ENCODE peak calls at places on chromosomes 6 and 20, in nine cellular contexts. P is HepG2, N is A549, D is sigmoid colon, M is H1, S is tibial nerve, Q is ovary, J is SK-N-SH, R is suprapubic skin. E is an unnamed sample.

GRCh38 chr20:25049261-25050060 is 8.5 kb downstream of the ACSS1 start:
- DNase-seq in Q (no peak), N (no peak), D (peak; percentile 68), P (no peak), J (no peak), S (peak; percentile 12), M (no peak), R (no peak), E (peak; percentile 25)

GRCh38 chr6:112690497-112691202 is 343.5 kb downstream of the RFPL4B start:
- DNase-seq in R (no peak), S (no peak), N (peak; percentile 16), D (no peak), M (no peak), J (peak; percentile 49), Q (no peak), P (no peak), E (no peak)

GRCh38 chr6:149581349-149581748 is 15.2 kb downstream of the GINM1 start:
- DNase-seq in D (no peak), R (no peak), J (no peak), P (no peak), M (no peak), Q (no peak), N (no peak), S (no peak), E (no peak)

GRCh38 chr6:82953871-82954270 is 111.8 kb downstream of the UBE3D start:
- DNase-seq in J (no peak), Q (no peak), D (no peak), R (no peak), P (no peak), N (no peak), M (no peak), S (no peak), E (no peak)

GRCh38 chr20:61938839-61939690 is 126.6 kb downstream of the TAF4 start:
- DNase-seq in P (no peak), S (peak; percentile 6), Q (no peak), J (no peak), R (peak; percentile 78), D (peak; percentile 62), N (no peak), M (peak; percentile 43), E (no peak)

GRCh38 chr20:63071541-63072181 is 64.9 kb upstream of the BHLHE23 start:
- DNase-seq in N (peak; percentile 60), Q (no peak), R (peak; percentile 70), J (peak; percentile 87), P (no peak), D (peak; percentile 47), M (peak; percentile 85), S (no peak), E (no peak)

GRCh38 chr6:89154131-89154530 is 8.3 kb downstream of the PM20D2 start:
- DNase-seq in S (no peak), N (no peak), R (no peak), P (no peak), J (no peak), D (no peak), Q (no peak), M (no peak), E (no peak)

GRCh38 chr6:139161817-139162284 is 27.0 kb downstream of the HECA start:
- DNase-seq in D (no peak), Q (no peak), R (no peak), P (no peak), J (no peak), M (no peak), N (no peak), S (no peak), E (no peak)

GRCh38 chr6:17413313-17413750 is 19.9 kb downstream of the CAP2 start:
- DNase-seq in P (no peak), N (peak; percentile 17), D (no peak), J (no peak), Q (no peak), M (no peak), R (no peak), S (no peak), E (no peak)

GRCh38 chr20:64265201-64265600 is 9.7 kb downstream of the PCMTD2 start:
- DNase-seq in D (no peak), R (no peak), S (no peak), J (no peak), Q (no peak), M (no peak), P (no peak), N (no peak), E (no peak)

GRCh38 chr6:41167173-41167963 is 4.5 kb upstream of the TREM2 start:
- DNase-seq in Q (no peak), D (no peak), J (no peak), P (no peak), R (no peak), M (peak; percentile 72), S (no peak), N (no peak), E (no peak)

GRCh38 chr6:108781419-108782110 is 66.7 kb upstream of the ARMC2 start:
- DNase-seq in D (no peak), J (no peak), R (no peak), S (no peak), N (no peak), P (no peak), Q (peak; percentile 27), M (peak; percentile 71), E (no peak)

GRCh38 chr6:70072540-70073179 is 206.3 kb downstream of the COL19A1 start:
- DNase-seq in Q (no peak), J (no peak), N (no peak), S (no peak), P (no peak), M (no peak), R (no peak), D (no peak), E (no peak)

GRCh38 chr20:17928633-17929311 is 39.8 kb downstream of the SNX5 start:
- DNase-seq in R (no peak), N (no peak), Q (no peak), J (no peak), M (no peak), P (no peak), S (no peak), D (no peak), E (peak; percentile 72)

GRCh38 chr20:32761831-32762753 is at the start of gene DNMT3B:
- DNase-seq in P (peak; percentile 60), M (peak; percentile 97), N (peak; percentile 84), R (no peak), S (peak; percentile 50), Q (peak; percentile 69), J (peak; percentile 99), D (peak; percentile 83), E (peak; percentile 80)
- H3K27ac ChIP-seq in P (peak within 1 kb of the TSS; percentile 24), M (peak within 1 kb of the TSS; percentile 75), N (peak within 1 kb of the TSS; percentile 93), R (no peak within 1 kb of the TSS), S (no peak within 1 kb of the TSS), Q (no peak within 1 kb of the TSS), J (no peak within 1 kb of the TSS), D (peak within 1 kb of the TSS; percentile 40), E (peak within 1 kb of the TSS; percentile 25)

GRCh38 chr6:166270706-166271375 is 37.4 kb downstream of the PRR18 start:
- DNase-seq in J (no peak), N (no peak), M (no peak), D (peak; percentile 37), R (no peak), S (no peak), Q (no peak), P (no peak), E (no peak)

GRCh38 chr6:166266336-166266735 is 41.9 kb downstream of the PRR18 start:
- DNase-seq in S (no peak), P (no peak), M (no peak), N (no peak), J (no peak), Q (no peak), D (no peak), R (no peak), E (no peak)

GRCh38 chr6:166271376-166271765 is 36.8 kb downstream of the PRR18 start:
- DNase-seq in J (no peak), N (no peak), R (no peak), D (no peak), Q (no peak), P (no peak), S (no peak), M (no peak), E (no peak)

GRCh38 chr6:166269301-166270039 is 38.7 kb downstream of the PRR18 start:
- DNase-seq in N (no peak), S (no peak), Q (no peak), P (no peak), D (no peak), R (no peak), M (no peak), J (no peak), E (no peak)

DNA sequence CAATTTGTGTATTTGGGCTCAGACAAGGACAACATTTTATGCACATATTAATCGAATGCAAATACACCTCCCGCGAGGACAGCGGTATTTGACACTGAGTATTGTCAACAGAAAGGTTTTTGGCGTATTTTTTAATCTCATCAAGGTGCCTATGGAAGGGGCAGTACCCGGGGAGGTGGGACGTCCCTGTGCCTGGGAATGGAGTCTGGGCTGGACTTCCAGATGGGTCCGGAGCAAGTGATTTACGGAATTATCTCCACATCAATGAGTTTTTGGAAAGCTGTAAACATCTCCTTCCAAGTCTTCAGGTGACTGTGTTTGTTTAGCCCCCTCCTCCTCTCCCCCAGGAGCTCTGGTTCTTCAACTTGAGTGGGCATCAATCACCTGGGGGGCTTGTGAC is 39.8 kb downstream of the PRR18 start:
- DNase-seq in J (no peak), R (no peak), S (no peak), N (no peak), P (no peak), D (no peak), M (no peak), Q (no peak), E (no peak)
- TF ChIP-seq EP300 in J (no peak), R (no peak), S (no peak), N (no peak), P (no peak), D (no peak), M (no peak), Q (no peak), E (no peak)

GRCh38 chr6:119497988-119498727 is 148.6 kb upstream of the MAN1A1 start:
- DNase-seq in S (no peak), Q (no peak), J (no peak), N (no peak), R (no peak), D (no peak), P (peak; percentile 42), M (no peak), E (no peak)
- H3K27ac ChIP-seq in S (no peak overlapping the region), Q (no peak overlapping the region), J (no peak overlapping the region), N (no peak overlapping the region), R (no peak overlapping the region), D (no peak overlapping the region), P (no peak overlapping the region), M (no peak overlapping the region), E (no peak overlapping the region)

DNA sequence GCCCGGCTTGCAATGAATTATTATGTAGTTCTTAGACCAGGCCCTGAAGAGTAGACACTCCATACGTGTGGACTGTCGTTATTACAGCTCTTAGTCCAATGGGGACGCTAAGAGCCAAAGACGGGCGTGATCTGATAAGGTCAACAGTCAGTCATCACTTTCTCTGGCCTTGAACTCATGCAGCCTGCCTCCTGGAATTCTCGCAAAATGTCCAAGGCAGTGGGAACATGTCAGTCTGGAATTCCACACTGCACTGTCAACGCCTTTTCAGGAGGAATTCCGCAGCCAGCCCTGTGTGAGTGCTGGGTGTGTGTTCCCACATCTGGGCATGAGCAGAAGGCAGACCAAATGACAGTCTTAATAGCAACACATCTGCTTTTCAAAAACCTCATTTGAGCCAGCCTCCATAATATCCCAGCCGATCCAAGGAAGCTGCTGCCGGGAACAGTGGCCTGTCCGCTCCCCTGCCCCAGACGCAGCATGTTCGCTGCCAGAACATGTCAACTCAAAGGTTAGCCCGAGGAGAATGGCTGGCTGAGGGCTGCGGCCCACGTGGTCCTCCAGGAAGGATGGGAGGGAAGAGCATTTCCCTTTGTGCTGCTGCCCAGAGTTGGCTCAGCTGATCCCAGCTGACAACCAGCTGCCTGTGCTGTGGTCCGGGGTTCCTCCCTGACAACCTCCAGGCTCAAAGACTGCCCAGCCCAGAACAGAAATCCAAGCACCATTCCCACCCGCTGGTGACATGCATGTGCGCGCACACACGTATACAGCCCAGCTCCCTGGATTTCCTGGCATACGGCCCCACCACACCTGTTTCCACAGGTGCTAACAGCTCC is 103.1 kb downstream of the SULF2 start:
- DNase-seq in Q (peak; percentile 89), N (peak; percentile 43), P (peak; percentile 81), M (no peak), S (no peak), R (no peak), J (no peak), D (peak; percentile 85), E (no peak)
- TF ChIP-seq EP300 in Q (no peak), N (no peak), P (no peak), M (no peak), S (no peak), R (no peak), J (no peak), D (no peak), E (no peak)

E was measured in stomach.